ENCODE peak calls at places on chromosome 19, in six cellular contexts. One of them, this sample, is unnamed.

GRCh38 chr19:17128820-17129219 is 53.2 kb downstream of the MYO9B start:
- ATAC-seq in CD4-positive, alpha-beta T cell: no peak
- ATAC-seq in HepG2: no peak
- ATAC-seq in activated CD8-positive, alpha-beta T cell treated with anti-CD3 and anti-CD28 coated beads, Interleukin-2, amount 10 ng/mL, durations not matched to agents 7 days and 5 days: no peak
- ATAC-seq in left colon: no peak
- ATAC-seq in K562: no peak
- ATAC-seq in this sample: no peak

GRCh38 chr19:33684550-33685303 is 63.0 kb downstream of the CHST8 start:
- ATAC-seq in CD4-positive, alpha-beta T cell: no peak
- ATAC-seq in HepG2: no peak
- ATAC-seq in activated CD8-positive, alpha-beta T cell treated with anti-CD3 and anti-CD28 coated beads, Interleukin-2, amount 10 ng/mL, durations not matched to agents 7 days and 5 days: no peak
- ATAC-seq in left colon: no peak
- ATAC-seq in K562: no peak
- ATAC-seq in this sample: no peak

GRCh38 chr19:56294557-56294956 is 20.1 kb downstream of the ZSCAN5A start:
- ATAC-seq in CD4-positive, alpha-beta T cell: no peak
- ATAC-seq in HepG2: no peak
- ATAC-seq in activated CD8-positive, alpha-beta T cell treated with anti-CD3 and anti-CD28 coated beads, Interleukin-2, amount 10 ng/mL, durations not matched to agents 7 days and 5 days: no peak
- ATAC-seq in left colon: no peak
- ATAC-seq in K562: no peak
- ATAC-seq in this sample: no peak

GRCh38 chr19:19997656-19998268 is 41.5 kb downstream of the ZNF682 start:
- ATAC-seq in CD4-positive, alpha-beta T cell: peak
- ATAC-seq in HepG2: no peak
- ATAC-seq in activated CD8-positive, alpha-beta T cell treated with anti-CD3 and anti-CD28 coated beads, Interleukin-2, amount 10 ng/mL, durations not matched to agents 7 days and 5 days: no peak
- ATAC-seq in left colon: no peak
- ATAC-seq in K562: no peak
- ATAC-seq in this sample: no peak

GRCh38 chr19:13055213-13056051 is 47.2 kb downstream of the LYL1 start:
- ATAC-seq in CD4-positive, alpha-beta T cell: no peak
- ATAC-seq in HepG2: no peak
- ATAC-seq in activated CD8-positive, alpha-beta T cell treated with anti-CD3 and anti-CD28 coated beads, Interleukin-2, amount 10 ng/mL, durations not matched to agents 7 days and 5 days: no peak
- ATAC-seq in left colon: peak
- ATAC-seq in K562: no peak
- ATAC-seq in this sample: no peak

GRCh38 chr19:41945135-41945766 is 13.9 kb downstream of the RABAC1 start:
- ATAC-seq in CD4-positive, alpha-beta T cell: peak
- ATAC-seq in HepG2: no peak
- ATAC-seq in activated CD8-positive, alpha-beta T cell treated with anti-CD3 and anti-CD28 coated beads, Interleukin-2, amount 10 ng/mL, durations not matched to agents 7 days and 5 days: peak
- ATAC-seq in left colon: peak
- ATAC-seq in K562: no peak
- ATAC-seq in this sample: peak

GRCh38 chr19:21022996-21023395 is 2.5 kb downstream of the ZNF430 start:
- ATAC-seq in CD4-positive, alpha-beta T cell: no peak
- ATAC-seq in HepG2: no peak
- ATAC-seq in activated CD8-positive, alpha-beta T cell treated with anti-CD3 and anti-CD28 coated beads, Interleukin-2, amount 10 ng/mL, durations not matched to agents 7 days and 5 days: no peak
- ATAC-seq in left colon: no peak
- ATAC-seq in K562: no peak
- ATAC-seq in this sample: peak

GRCh38 chr19:4034048-4035017 is 26.8 kb downstream of the PIAS4 start:
- ATAC-seq in CD4-positive, alpha-beta T cell: no peak
- ATAC-seq in HepG2: no peak
- ATAC-seq in activated CD8-positive, alpha-beta T cell treated with anti-CD3 and anti-CD28 coated beads, Interleukin-2, amount 10 ng/mL, durations not matched to agents 7 days and 5 days: no peak
- ATAC-seq in left colon: peak
- ATAC-seq in K562: no peak
- ATAC-seq in this sample: no peak

GRCh38 chr19:29690842-29691241 is 24.2 kb downstream of the C19orf12 start:
- ATAC-seq in CD4-positive, alpha-beta T cell: peak
- ATAC-seq in HepG2: peak
- ATAC-seq in activated CD8-positive, alpha-beta T cell treated with anti-CD3 and anti-CD28 coated beads, Interleukin-2, amount 10 ng/mL, durations not matched to agents 7 days and 5 days: peak
- ATAC-seq in left colon: peak
- ATAC-seq in K562: peak
- ATAC-seq in this sample: peak

GRCh38 chr19:39405930-39406655 is 554 bp upstream of the ZFP36 start:
- ATAC-seq in CD4-positive, alpha-beta T cell: peak
- ATAC-seq in HepG2: no peak
- ATAC-seq in activated CD8-positive, alpha-beta T cell treated with anti-CD3 and anti-CD28 coated beads, Interleukin-2, amount 10 ng/mL, durations not matched to agents 7 days and 5 days: peak
- ATAC-seq in left colon: no peak
- ATAC-seq in K562: peak
- ATAC-seq in this sample: peak

GRCh38 chr19:3984584-3984907 is 717 bp downstream of the EEF2 start:
- ATAC-seq in CD4-positive, alpha-beta T cell: peak
- ATAC-seq in HepG2: no peak
- ATAC-seq in activated CD8-positive, alpha-beta T cell treated with anti-CD3 and anti-CD28 coated beads, Interleukin-2, amount 10 ng/mL, durations not matched to agents 7 days and 5 days: peak
- ATAC-seq in left colon: peak
- ATAC-seq in K562: no peak
- ATAC-seq in this sample: no peak

GRCh38 chr19:48596237-48596636 is 10.3 kb upstream of the SPACA4 start:
- ATAC-seq in CD4-positive, alpha-beta T cell: no peak
- ATAC-seq in HepG2: no peak
- ATAC-seq in activated CD8-positive, alpha-beta T cell treated with anti-CD3 and anti-CD28 coated beads, Interleukin-2, amount 10 ng/mL, durations not matched to agents 7 days and 5 days: no peak
- ATAC-seq in left colon: no peak
- ATAC-seq in K562: no peak
- ATAC-seq in this sample: no peak

GRCh38 chr19:58559275-58560006 is 1.0 kb upstream of the UBE2M start:
- ATAC-seq in CD4-positive, alpha-beta T cell: peak
- ATAC-seq in HepG2: peak
- ATAC-seq in activated CD8-positive, alpha-beta T cell treated with anti-CD3 and anti-CD28 coated beads, Interleukin-2, amount 10 ng/mL, durations not matched to agents 7 days and 5 days: peak
- ATAC-seq in left colon: peak
- ATAC-seq in K562: peak
- ATAC-seq in this sample: peak

GRCh38 chr19:52945652-52946321 is 16.9 kb downstream of the ZNF816 start:
- ATAC-seq in CD4-positive, alpha-beta T cell: no peak
- ATAC-seq in HepG2: peak
- ATAC-seq in activated CD8-positive, alpha-beta T cell treated with anti-CD3 and anti-CD28 coated beads, Interleukin-2, amount 10 ng/mL, durations not matched to agents 7 days and 5 days: no peak
- ATAC-seq in left colon: no peak
- ATAC-seq in K562: no peak
- ATAC-seq in this sample: no peak

GRCh38 chr19:37989855-37990254 is 82.8 kb downstream of the SIPA1L3 start:
- ATAC-seq in CD4-positive, alpha-beta T cell: no peak
- ATAC-seq in HepG2: no peak
- ATAC-seq in activated CD8-positive, alpha-beta T cell treated with anti-CD3 and anti-CD28 coated beads, Interleukin-2, amount 10 ng/mL, durations not matched to agents 7 days and 5 days: no peak
- ATAC-seq in left colon: no peak
- ATAC-seq in K562: no peak
- ATAC-seq in this sample: no peak

GRCh38 chr19:1299822-1300221 is 14.1 kb downstream of the EFNA2 start:
- ATAC-seq in CD4-positive, alpha-beta T cell: no peak
- ATAC-seq in HepG2: no peak
- ATAC-seq in activated CD8-positive, alpha-beta T cell treated with anti-CD3 and anti-CD28 coated beads, Interleukin-2, amount 10 ng/mL, durations not matched to agents 7 days and 5 days: no peak
- ATAC-seq in left colon: no peak
- ATAC-seq in K562: no peak
- ATAC-seq in this sample: no peak

GRCh38 chr19:608155-609000 is 18.7 kb downstream of the HCN2 start:
- ATAC-seq in CD4-positive, alpha-beta T cell: no peak
- ATAC-seq in HepG2: peak
- ATAC-seq in activated CD8-positive, alpha-beta T cell treated with anti-CD3 and anti-CD28 coated beads, Interleukin-2, amount 10 ng/mL, durations not matched to agents 7 days and 5 days: no peak
- ATAC-seq in left colon: no peak
- ATAC-seq in K562: no peak
- ATAC-seq in this sample: no peak

GRCh38 chr19:46979103-46979769 is 40.4 kb upstream of the NPAS1 start:
- ATAC-seq in CD4-positive, alpha-beta T cell: no peak
- ATAC-seq in HepG2: no peak
- ATAC-seq in activated CD8-positive, alpha-beta T cell treated with anti-CD3 and anti-CD28 coated beads, Interleukin-2, amount 10 ng/mL, durations not matched to agents 7 days and 5 days: no peak
- ATAC-seq in left colon: no peak
- ATAC-seq in K562: no peak
- ATAC-seq in this sample: no peak

GRCh38 chr19:1807695-1808394 is 4.2 kb downstream of the ATP8B3 start:
- ATAC-seq in CD4-positive, alpha-beta T cell: no peak
- ATAC-seq in HepG2: no peak
- ATAC-seq in activated CD8-positive, alpha-beta T cell treated with anti-CD3 and anti-CD28 coated beads, Interleukin-2, amount 10 ng/mL, durations not matched to agents 7 days and 5 days: no peak
- ATAC-seq in left colon: no peak
- ATAC-seq in K562: no peak
- ATAC-seq in this sample: no peak

GRCh38 chr19:51079486-51080110 is 3.1 kb downstream of the KLK14 start:
- ATAC-seq in CD4-positive, alpha-beta T cell: no peak
- ATAC-seq in HepG2: no peak
- ATAC-seq in activated CD8-positive, alpha-beta T cell treated with anti-CD3 and anti-CD28 coated beads, Interleukin-2, amount 10 ng/mL, durations not matched to agents 7 days and 5 days: no peak
- ATAC-seq in left colon: no peak
- ATAC-seq in K562: no peak
- ATAC-seq in this sample: no peak

GRCh38 chr19:52048604-52049493 is at the start of gene ZNF432:
- ATAC-seq in CD4-positive, alpha-beta T cell: peak
- ATAC-seq in HepG2: peak
- ATAC-seq in activated CD8-positive, alpha-beta T cell treated with anti-CD3 and anti-CD28 coated beads, Interleukin-2, amount 10 ng/mL, durations not matched to agents 7 days and 5 days: peak
- ATAC-seq in left colon: peak
- ATAC-seq in K562: peak
- ATAC-seq in this sample: peak

GRCh38 chr19:34513767-34514166 is 32.2 kb downstream of the WTIP start:
- ATAC-seq in CD4-positive, alpha-beta T cell: no peak
- ATAC-seq in HepG2: no peak
- ATAC-seq in activated CD8-positive, alpha-beta T cell treated with anti-CD3 and anti-CD28 coated beads, Interleukin-2, amount 10 ng/mL, durations not matched to agents 7 days and 5 days: no peak
- ATAC-seq in left colon: no peak
- ATAC-seq in K562: no peak
- ATAC-seq in this sample: no peak

GRCh38 chr19:28501979-28502378 is 711.0 kb downstream of the UQCRFS1 start:
- ATAC-seq in CD4-positive, alpha-beta T cell: no peak
- ATAC-seq in HepG2: no peak
- ATAC-seq in activated CD8-positive, alpha-beta T cell treated with anti-CD3 and anti-CD28 coated beads, Interleukin-2, amount 10 ng/mL, durations not matched to agents 7 days and 5 days: no peak
- ATAC-seq in left colon: no peak
- ATAC-seq in K562: no peak
- ATAC-seq in this sample: no peak

GRCh38 chr19:50718255-50719118 is 1.1 kb downstream of the SHANK1 start:
- ATAC-seq in CD4-positive, alpha-beta T cell: peak
- ATAC-seq in HepG2: no peak
- ATAC-seq in activated CD8-positive, alpha-beta T cell treated with anti-CD3 and anti-CD28 coated beads, Interleukin-2, amount 10 ng/mL, durations not matched to agents 7 days and 5 days: no peak
- ATAC-seq in left colon: no peak
- ATAC-seq in K562: no peak
- ATAC-seq in this sample: peak

GRCh38 chr19:38209671-38210457 is 14.2 kb downstream of the DPF1 start:
- ATAC-seq in CD4-positive, alpha-beta T cell: no peak
- ATAC-seq in HepG2: no peak
- ATAC-seq in activated CD8-positive, alpha-beta T cell treated with anti-CD3 and anti-CD28 coated beads, Interleukin-2, amount 10 ng/mL, durations not matched to agents 7 days and 5 days: no peak
- ATAC-seq in left colon: peak
- ATAC-seq in K562: no peak
- ATAC-seq in this sample: no peak

GRCh38 chr19:12649941-12650340 is 16.6 kb downstream of the MAN2B1 start:
- ATAC-seq in CD4-positive, alpha-beta T cell: no peak
- ATAC-seq in HepG2: no peak
- ATAC-seq in activated CD8-positive, alpha-beta T cell treated with anti-CD3 and anti-CD28 coated beads, Interleukin-2, amount 10 ng/mL, durations not matched to agents 7 days and 5 days: no peak
- ATAC-seq in left colon: no peak
- ATAC-seq in K562: no peak
- ATAC-seq in this sample: no peak

GRCh38 chr19:37933965-37934364 is 27.0 kb downstream of the SIPA1L3 start:
- ATAC-seq in CD4-positive, alpha-beta T cell: no peak
- ATAC-seq in HepG2: peak
- ATAC-seq in activated CD8-positive, alpha-beta T cell treated with anti-CD3 and anti-CD28 coated beads, Interleukin-2, amount 10 ng/mL, durations not matched to agents 7 days and 5 days: no peak
- ATAC-seq in left colon: no peak
- ATAC-seq in K562: no peak
- ATAC-seq in this sample: no peak

GRCh38 chr19:41552558-41552957 is 23.4 kb upstream of the CEACAM21 start:
- ATAC-seq in CD4-positive, alpha-beta T cell: peak
- ATAC-seq in HepG2: no peak
- ATAC-seq in activated CD8-positive, alpha-beta T cell treated with anti-CD3 and anti-CD28 coated beads, Interleukin-2, amount 10 ng/mL, durations not matched to agents 7 days and 5 days: peak
- ATAC-seq in left colon: no peak
- ATAC-seq in K562: no peak
- ATAC-seq in this sample: peak

GRCh38 chr19:4870025-4870700 is 2.7 kb upstream of the PLIN3 start:
- ATAC-seq in CD4-positive, alpha-beta T cell: no peak
- ATAC-seq in HepG2: peak
- ATAC-seq in activated CD8-positive, alpha-beta T cell treated with anti-CD3 and anti-CD28 coated beads, Interleukin-2, amount 10 ng/mL, durations not matched to agents 7 days and 5 days: no peak
- ATAC-seq in left colon: peak
- ATAC-seq in K562: peak
- ATAC-seq in this sample: no peak

GRCh38 chr19:33621811-33622504 is at the start of gene CHST8:
- ATAC-seq in CD4-positive, alpha-beta T cell: no peak
- ATAC-seq in HepG2: peak
- ATAC-seq in activated CD8-positive, alpha-beta T cell treated with anti-CD3 and anti-CD28 coated beads, Interleukin-2, amount 10 ng/mL, durations not matched to agents 7 days and 5 days: no peak
- ATAC-seq in left colon: peak
- ATAC-seq in K562: peak
- ATAC-seq in this sample: no peak

GRCh38 chr19:5838437-5839311 is 828 bp downstream of the FUT6 start:
- ATAC-seq in CD4-positive, alpha-beta T cell: no peak
- ATAC-seq in HepG2: peak
- ATAC-seq in activated CD8-positive, alpha-beta T cell treated with anti-CD3 and anti-CD28 coated beads, Interleukin-2, amount 10 ng/mL, durations not matched to agents 7 days and 5 days: peak
- ATAC-seq in left colon: peak
- ATAC-seq in K562: no peak
- ATAC-seq in this sample: no peak

GRCh38 chr19:43700368-43701015 is 15.4 kb upstream of the IRGC start:
- ATAC-seq in CD4-positive, alpha-beta T cell: no peak
- ATAC-seq in HepG2: no peak
- ATAC-seq in activated CD8-positive, alpha-beta T cell treated with anti-CD3 and anti-CD28 coated beads, Interleukin-2, amount 10 ng/mL, durations not matched to agents 7 days and 5 days: no peak
- ATAC-seq in left colon: no peak
- ATAC-seq in K562: peak
- ATAC-seq in this sample: peak

GRCh38 chr19:37317403-37318209 is 53.3 kb upstream of the ZNF527 start:
- ATAC-seq in CD4-positive, alpha-beta T cell: peak
- ATAC-seq in HepG2: peak
- ATAC-seq in activated CD8-positive, alpha-beta T cell treated with anti-CD3 and anti-CD28 coated beads, Interleukin-2, amount 10 ng/mL, durations not matched to agents 7 days and 5 days: peak
- ATAC-seq in left colon: peak
- ATAC-seq in K562: no peak
- ATAC-seq in this sample: peak

GRCh38 chr19:51137812-51138425 is 4.2 kb upstream of the SIGLEC7 start:
- ATAC-seq in CD4-positive, alpha-beta T cell: no peak
- ATAC-seq in HepG2: no peak
- ATAC-seq in activated CD8-positive, alpha-beta T cell treated with anti-CD3 and anti-CD28 coated beads, Interleukin-2, amount 10 ng/mL, durations not matched to agents 7 days and 5 days: no peak
- ATAC-seq in left colon: no peak
- ATAC-seq in K562: no peak
- ATAC-seq in this sample: no peak

GRCh38 chr19:12952488-12953455 is 4.3 kb downstream of the GADD45GIP1 start:
- ATAC-seq in CD4-positive, alpha-beta T cell: no peak
- ATAC-seq in HepG2: no peak
- ATAC-seq in activated CD8-positive, alpha-beta T cell treated with anti-CD3 and anti-CD28 coated beads, Interleukin-2, amount 10 ng/mL, durations not matched to agents 7 days and 5 days: no peak
- ATAC-seq in left colon: no peak
- ATAC-seq in K562: no peak
- ATAC-seq in this sample: no peak

GRCh38 chr19:41621654-41622053 is 5.2 kb downstream of the CEACAM4 start:
- ATAC-seq in CD4-positive, alpha-beta T cell: no peak
- ATAC-seq in HepG2: no peak
- ATAC-seq in activated CD8-positive, alpha-beta T cell treated with anti-CD3 and anti-CD28 coated beads, Interleukin-2, amount 10 ng/mL, durations not matched to agents 7 days and 5 days: no peak
- ATAC-seq in left colon: no peak
- ATAC-seq in K562: no peak
- ATAC-seq in this sample: no peak